ENCODE peak calls at places on chromosomes 12 and 14, in five cellular contexts. V is astrocyte of the spinal cord, I is AG09319, T is tibial artery, X is cardiac muscle cell. N is an unnamed sample.

GRCh38 chr12:82527165-82527780 is 159.4 kb upstream of the TMTC2 start:
- DNase-seq in V (peak), T (no peak), I (peak), X (peak), N (peak)

GRCh38 chr12:401235-402126 is at the start of gene CCDC77:
- DNase-seq in T (peak), X (peak), V (peak), I (peak), N (peak)

GRCh38 chr12:121036810-121037326 is 2.2 kb downstream of the OASL start:
- DNase-seq in T (no peak), V (peak), X (peak), I (peak), N (no peak)

GRCh38 chr12:49489720-49490119 is 49.1 kb upstream of the KCNH3 start:
- DNase-seq in T (no peak), I (no peak), V (peak), X (peak), N (no peak)

GRCh38 chr12:106030210-106031175 is 108.3 kb downstream of the NUAK1 start:
- DNase-seq in X (peak), T (no peak), I (no peak), V (peak), N (peak)

GRCh38 chr12:124033859-124034258 is 60.8 kb downstream of the ZNF664 start:
- DNase-seq in T (no peak), V (no peak), X (no peak), I (no peak), N (no peak)

GRCh38 chr12:128076188-128076587 is 190.8 kb upstream of the TMEM132C start:
- DNase-seq in T (no peak), V (peak), X (no peak), I (no peak), N (no peak)

GRCh38 chr12:48191096-48191495 is 7.7 kb downstream of the CCDC184 start:
- DNase-seq in V (no peak), I (no peak), X (no peak), T (no peak), N (no peak)

GRCh38 chr14:49586673-49587460 is 687 bp upstream of the RPS29 start:
- DNase-seq in V (peak), X (peak), T (no peak), I (peak), N (peak)

GRCh38 chr14:74886001-74886400 is 4.3 kb downstream of the DLST start:
- DNase-seq in V (peak), T (no peak), X (peak), I (peak), N (peak)

GRCh38 chr12:56644654-56645053 is 1.1 kb downstream of the ATP5F1B start:
- DNase-seq in V (peak), T (no peak), I (no peak), X (peak), N (no peak)

GRCh38 chr14:50677527-50678063 is 9.5 kb upstream of the SAV1 start:
- DNase-seq in V (peak), X (peak), T (no peak), I (no peak), N (no peak)

GRCh38 chr14:96574171-96574632 is 72.0 kb downstream of the PAPOLA start:
- DNase-seq in V (no peak), T (no peak), I (no peak), X (no peak), N (no peak)

GRCh38 chr14:49464885-49465284 is 121.3 kb downstream of the RPS29 start:
- DNase-seq in X (peak), T (no peak), V (no peak), I (no peak), N (no peak)

GRCh38 chr14:47332939-47333338 is 342.5 kb downstream of the MDGA2 start:
- DNase-seq in X (no peak), T (no peak), V (no peak), I (no peak), N (no peak)
- TF ChIP-seq CTCF in X (no peak), T (no peak), V (peak), I (no peak), N (no peak)

GRCh38 chr12:85278598-85279448 is 1.2 kb upstream of the ALX1 start:
- DNase-seq in X (no peak), I (no peak), V (peak), T (no peak), N (no peak)

GRCh38 chr12:85279449-85280137 is 427 bp upstream of the ALX1 start:
- DNase-seq in I (no peak), V (peak), T (no peak), X (no peak), N (no peak)

GRCh38 chr12:85280984-85281946 is 1.2 kb downstream of the ALX1 start:
- DNase-seq in V (peak), I (no peak), X (no peak), T (no peak), N (no peak)

GRCh38 chr12:85281947-85282312 is 1.9 kb downstream of the ALX1 start:
- DNase-seq in I (no peak), V (no peak), T (no peak), X (no peak), N (no peak)

DNA sequence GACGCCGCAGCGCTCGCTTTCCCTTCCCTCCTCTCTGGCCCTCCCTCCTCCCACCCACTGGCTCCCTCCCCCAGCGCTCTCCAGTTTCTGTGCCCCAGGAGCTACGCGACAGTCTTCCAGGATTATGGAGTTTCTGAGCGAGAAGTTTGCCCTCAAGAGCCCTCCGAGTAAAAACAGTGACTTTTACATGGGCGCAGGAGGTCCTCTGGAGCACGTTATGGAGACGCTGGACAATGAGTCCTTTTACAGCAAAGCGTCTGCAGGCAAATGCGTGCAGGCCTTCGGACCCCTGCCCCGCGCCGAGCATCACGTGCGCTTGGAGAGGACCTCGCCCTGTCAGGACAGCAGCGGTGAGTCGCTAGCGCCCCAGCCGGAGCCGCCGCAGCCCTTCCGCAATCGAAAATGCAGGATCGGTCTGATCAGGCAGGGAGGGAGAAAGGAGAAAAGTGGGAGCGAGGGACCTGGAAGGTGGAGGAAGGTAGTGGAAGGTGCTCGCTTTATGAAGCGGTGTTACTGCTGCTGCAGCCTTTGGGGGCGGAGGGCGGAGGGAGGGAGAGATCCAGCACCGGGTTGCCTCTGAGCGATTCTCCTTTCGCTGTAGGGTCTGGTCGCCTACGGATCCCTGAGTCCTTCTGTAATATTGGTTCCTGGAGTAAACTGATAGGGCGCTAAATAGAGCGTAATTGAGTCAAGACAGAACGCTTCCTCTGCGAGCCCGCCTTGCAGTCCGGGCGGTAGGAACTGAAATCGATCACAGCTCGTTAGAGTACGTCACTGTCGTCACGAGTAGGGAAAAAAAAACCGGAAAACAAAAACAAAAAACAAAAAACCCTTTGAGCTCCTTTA is at the start of gene ALX1:
- DNase-seq in I (no peak), V (peak), X (peak), T (no peak), N (peak)
- TF ChIP-seq CTCF in I (no peak), V (no peak), X (no peak), T (no peak), N (no peak)

GRCh38 chr12:34598352-34598827 is 576.1 kb downstream of the ALG10 start:
- DNase-seq in I (no peak), V (no peak), X (no peak), T (no peak), N (no peak)
- TF ChIP-seq CTCF in I (no peak), V (no peak), X (no peak), T (no peak), N (no peak)

GRCh38 chr12:88577537-88577936 is 2.7 kb downstream of the KITLG start:
- DNase-seq in I (no peak), V (peak), T (no peak), X (no peak), N (no peak)

GRCh38 chr12:88579572-88579940 is 715 bp downstream of the KITLG start:
- DNase-seq in I (no peak), X (peak), V (peak), T (peak), N (no peak)

GRCh38 chr12:88578821-88579518 is 1.3 kb downstream of the KITLG start:
- DNase-seq in V (no peak), T (peak), I (no peak), X (no peak), N (no peak)

GRCh38 chr12:88578274-88578673 is 2.0 kb downstream of the KITLG start:
- DNase-seq in V (peak), I (no peak), T (no peak), X (no peak), N (no peak)

DNA sequence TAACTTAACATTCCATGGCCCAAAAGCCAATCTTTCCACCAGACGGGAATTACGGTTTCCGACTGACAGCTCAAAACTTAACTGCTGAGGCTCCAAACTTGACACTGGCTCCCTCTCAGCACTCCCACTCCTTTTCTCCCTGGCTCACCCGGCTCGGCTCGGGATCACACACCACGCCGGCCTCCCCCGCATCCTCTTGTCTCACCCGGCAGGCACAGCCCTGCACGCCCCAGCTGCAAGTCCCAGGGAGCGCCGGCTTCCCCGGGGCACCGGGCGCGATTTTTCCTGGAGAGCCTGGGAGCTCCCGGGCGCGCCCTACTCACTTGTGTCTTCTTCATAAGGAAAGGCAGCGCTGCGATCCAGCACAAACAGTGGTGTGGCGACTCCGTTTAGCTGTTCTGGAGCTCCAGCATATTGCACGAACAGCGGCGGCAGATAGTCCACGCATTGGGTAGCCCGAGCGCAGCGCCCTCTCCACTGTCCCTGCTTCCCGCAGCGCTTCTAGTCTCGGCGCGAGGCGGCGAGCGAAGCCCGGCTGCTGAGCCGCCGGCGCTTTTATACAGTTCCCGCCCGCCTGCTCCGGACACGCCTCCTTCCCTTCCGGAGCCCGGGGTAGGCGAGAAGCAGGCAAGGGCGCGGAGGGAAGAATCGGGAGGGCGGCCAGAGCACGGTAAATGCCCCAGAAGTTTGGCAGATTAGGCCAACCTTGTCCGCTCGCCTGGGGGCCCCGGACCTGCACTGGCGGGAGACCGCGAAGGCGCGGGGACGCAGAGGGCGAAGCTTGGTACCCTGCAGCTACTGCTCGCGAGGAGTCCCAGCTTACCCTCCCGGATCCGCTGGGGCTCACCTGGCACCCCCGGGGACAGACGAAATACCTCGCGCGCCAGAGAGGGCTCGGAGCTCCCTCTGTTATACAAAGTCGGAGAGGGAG is at the start of gene KITLG:
- DNase-seq in V (peak), I (peak), X (peak), T (peak), N (no peak)
- TF ChIP-seq CTCF in V (peak), I (peak), X (peak), T (no peak), N (peak)

N was measured in HFF-Myc.